ENCODE peak calls at places on chromosomes 13 and 19, in eight cellular contexts. S is astrocyte of the hippocampus; U is CD8-positive, alpha-beta memory T cell; H is heart right ventricle; C is NCI-H1436; O is hepatic stellate cell; Y is stimulated activated CD4-positive, alpha-beta T cell treated with anti-CD3 and anti-CD28 coated beads, Interleukin-12 subunit alpha, Interleukin-12 subunit beta, amount 100 ng/mL, for 48 hours; T is neural crest cell. Q is an unnamed sample.

GRCh38 chr19:374183-374885 is 29.7 kb upstream of the MIER2 start:
- DNase-seq in S (no peak), U (no peak), H (no peak), C (no peak), O (no peak), Y (no peak), T (no peak), Q (no peak)

GRCh38 chr13:30806784-30807183 is 71.4 kb downstream of the ALOX5AP start:
- DNase-seq in S (peak), U (no peak), H (no peak), C (no peak), O (peak), Y (no peak), T (no peak), Q (no peak)

GRCh38 chr19:41226053-41226873 is 7.2 kb downstream of the AXL start:
- DNase-seq in S (peak), U (no peak), H (peak), C (no peak), O (peak), Y (peak), T (peak), Q (no peak)

GRCh38 chr13:23578411-23579071 is 8.3 kb downstream of the TNFRSF19 start:
- DNase-seq in S (peak), U (peak), H (peak), C (peak), O (peak), Y (peak), T (peak), Q (no peak)

GRCh38 chr13:27012482-27013197 is 159.0 kb downstream of the USP12 start:
- DNase-seq in S (peak), U (no peak), H (no peak), C (no peak), O (peak), Y (no peak), T (no peak), Q (no peak)

GRCh38 chr19:39986643-39987042 is 10.2 kb upstream of the ZNF546 start:
- DNase-seq in S (no peak), U (no peak), H (no peak), C (no peak), O (no peak), Y (no peak), T (no peak), Q (no peak)

GRCh38 chr13:101289764-101290163 is 126.5 kb downstream of the NALCN start:
- DNase-seq in S (peak), U (no peak), H (no peak), C (peak), O (peak), Y (no peak), T (peak), Q (no peak)

GRCh38 chr13:44048326-44048725 is 168.6 kb downstream of the LACC1 start:
- DNase-seq in S (no peak), U (no peak), H (no peak), C (no peak), O (no peak), Y (no peak), T (no peak), Q (no peak)

GRCh38 chr13:79645569-79645968 is 164.6 kb downstream of the NDFIP2 start:
- DNase-seq in S (no peak), U (no peak), H (no peak), C (peak), O (no peak), Y (no peak), T (no peak), Q (no peak)

GRCh38 chr19:7590256-7590655 is 5.4 kb upstream of the CAMSAP3 start:
- DNase-seq in S (no peak), U (no peak), H (no peak), C (no peak), O (no peak), Y (no peak), T (no peak), Q (no peak)

GRCh38 chr13:21240586-21240985 is 64.1 kb downstream of the MRPL57 start:
- DNase-seq in S (peak), U (no peak), H (no peak), C (no peak), O (no peak), Y (no peak), T (no peak), Q (no peak)

GRCh38 chr13:111911141-111911720 is 155.7 kb upstream of the SOX1 start:
- DNase-seq in S (no peak), U (no peak), H (no peak), C (no peak), O (no peak), Y (no peak), T (no peak), Q (no peak)

GRCh38 chr19:1989513-1990229 is 25.8 kb downstream of the BTBD2 start:
- DNase-seq in S (no peak), U (no peak), H (no peak), C (no peak), O (no peak), Y (no peak), T (no peak), Q (no peak)

GRCh38 chr19:13557756-13558398 is 51.6 kb upstream of the CACNA1A start:
- DNase-seq in S (no peak), U (no peak), H (no peak), C (no peak), O (no peak), Y (no peak), T (no peak), Q (no peak)

GRCh38 chr19:41904118-41904870 is 21.3 kb downstream of the ARHGEF1 start:
- DNase-seq in S (no peak), U (no peak), H (no peak), C (peak), O (no peak), Y (no peak), T (no peak), Q (no peak)

GRCh38 chr13:35343417-35343816 is 133.1 kb downstream of the MAB21L1 start:
- DNase-seq in S (no peak), U (no peak), H (no peak), C (no peak), O (no peak), Y (no peak), T (peak), Q (no peak)

GRCh38 chr13:105572401-105572800 is 963.1 kb downstream of the EFNB2 start:
- DNase-seq in S (peak), U (no peak), H (no peak), C (no peak), O (no peak), Y (no peak), T (no peak), Q (no peak)

GRCh38 chr19:32861596-32861995 is 8.0 kb downstream of the SLC7A9 start:
- DNase-seq in S (no peak), U (no peak), H (no peak), C (no peak), O (no peak), Y (no peak), T (no peak), Q (no peak)

GRCh38 chr19:38727868-38728660 is 16.2 kb downstream of the CAPN12 start:
- DNase-seq in S (no peak), U (no peak), H (peak), C (no peak), O (peak), Y (no peak), T (no peak), Q (peak)

GRCh38 chr13:26482451-26483197 is 74.9 kb upstream of the WASF3 start:
- DNase-seq in S (peak), U (peak), H (peak), C (peak), O (peak), Y (peak), T (peak), Q (peak)

GRCh38 chr13:85896516-85897450 is 97.6 kb upstream of the SLITRK6 start:
- DNase-seq in S (no peak), U (no peak), H (no peak), C (no peak), O (no peak), Y (no peak), T (no peak), Q (no peak)

GRCh38 chr19:50712833-50713232 is 6.8 kb downstream of the SHANK1 start:
- DNase-seq in S (no peak), U (no peak), H (no peak), C (no peak), O (no peak), Y (no peak), T (no peak), Q (peak)

GRCh38 chr13:23960566-23961156 is 63.4 kb upstream of the C1QTNF9B start:
- DNase-seq in S (peak), U (no peak), H (no peak), C (no peak), O (no peak), Y (peak), T (no peak), Q (no peak)